ENCODE peak calls at places on chromosomes 1 and 21, in ten cellular contexts. H is IMR-90; B is naive thymus-derived CD4-positive, alpha-beta T cell; P is SJSA1; U is sigmoid colon; F is GM23248; K is tibial nerve; O is A549; T is PC-3; I is neuronal stem cell. N is an unnamed sample.

GRCh38 chr1:184163674-184164470 is 112.3 kb downstream of the TSEN15 start:
- DNase-seq in H (peak; percentile 89), B (no peak), P (peak; percentile 42), U (no peak), F (peak; percentile 74), K (no peak), O (peak; percentile 22), T (peak; percentile 37), I (no peak), N (no peak)

GRCh38 chr1:173628888-173629287 is 6.2 kb upstream of the TEX50 start:
- DNase-seq in H (no peak), B (no peak), P (no peak), U (no peak), F (no peak), K (no peak), O (peak; percentile 6), T (no peak), I (no peak), N (no peak)

GRCh38 chr1:32516402-32516801 is 22.8 kb upstream of the ZBTB8A start:
- DNase-seq in H (no peak), B (no peak), P (no peak), U (no peak), F (no peak), K (no peak), O (no peak), T (no peak), I (no peak), N (no peak)

GRCh38 chr1:158019177-158019868 is 25.9 kb downstream of the KIRREL1 start:
- DNase-seq in H (peak; percentile 94), B (no peak), P (peak; percentile 96), U (peak; percentile 86), F (peak; percentile 94), K (peak; percentile 62), O (peak; percentile 87), T (peak; percentile 96), I (peak; percentile 69), N (no peak)

GRCh38 chr21:41877901-41878830 is 978 bp downstream of the PRDM15 start:
- DNase-seq in H (peak; percentile 75), B (peak; percentile 26), P (peak; percentile 44), U (no peak), F (peak; percentile 81), K (peak; percentile 44), O (peak; percentile 7), T (peak; percentile 44), I (peak; percentile 15), N (peak; percentile 54)

GRCh38 chr1:27009601-27010197 is 3.0 kb downstream of the TENT5B start:
- DNase-seq in H (no peak), B (no peak), P (no peak), U (peak; percentile 80), F (peak; percentile 42), K (no peak), O (peak; percentile 29), T (peak; percentile 95), I (no peak), N (peak; percentile 73)

GRCh38 chr1:161305872-161306519 is 3.8 kb downstream of the MPZ start:
- DNase-seq in H (peak; percentile 21), B (peak; percentile 90), P (no peak), U (peak; percentile 90), F (peak; percentile 67), K (peak; percentile 63), O (no peak), T (no peak), I (peak; percentile 56), N (peak; percentile 90)

GRCh38 chr1:181251001-181251712 is 162.7 kb downstream of the IER5 start:
- DNase-seq in H (peak; percentile 57), B (no peak), P (no peak), U (no peak), F (peak; percentile 44), K (no peak), O (peak; percentile 69), T (peak; percentile 92), I (no peak), N (peak; percentile 26)

GRCh38 chr1:116159611-116160010 is 48.4 kb downstream of the MAB21L3 start:
- DNase-seq in H (no peak), B (no peak), P (no peak), U (no peak), F (no peak), K (no peak), O (no peak), T (no peak), I (no peak), N (no peak)

GRCh38 chr1:116161390-116161789 is 50.2 kb downstream of the MAB21L3 start:
- DNase-seq in H (no peak), B (no peak), P (no peak), U (no peak), F (no peak), K (no peak), O (no peak), T (no peak), I (no peak), N (no peak)

GRCh38 chr1:116161877-116162390 is 50.7 kb downstream of the MAB21L3 start:
- DNase-seq in H (no peak), B (no peak), P (no peak), U (no peak), F (no peak), K (no peak), O (no peak), T (no peak), I (no peak), N (no peak)

GRCh38 chr1:116157096-116157495 is 45.9 kb downstream of the MAB21L3 start:
- DNase-seq in H (no peak), B (no peak), P (no peak), U (no peak), F (no peak), K (no peak), O (no peak), T (no peak), I (no peak), N (no peak)

GRCh38 chr1:116159177-116159576 is 48.0 kb downstream of the MAB21L3 start:
- DNase-seq in H (no peak), B (no peak), P (no peak), U (no peak), F (no peak), K (no peak), O (no peak), T (no peak), I (no peak), N (no peak)
- H3K27ac ChIP-seq in H (no peak overlapping the region), B (no peak overlapping the region), P (no peak overlapping the region), U (no peak overlapping the region), F (no peak overlapping the region), K (no peak overlapping the region), O (no peak overlapping the region), T (no peak overlapping the region), I (no peak overlapping the region), N (no peak overlapping the region)

DNA sequence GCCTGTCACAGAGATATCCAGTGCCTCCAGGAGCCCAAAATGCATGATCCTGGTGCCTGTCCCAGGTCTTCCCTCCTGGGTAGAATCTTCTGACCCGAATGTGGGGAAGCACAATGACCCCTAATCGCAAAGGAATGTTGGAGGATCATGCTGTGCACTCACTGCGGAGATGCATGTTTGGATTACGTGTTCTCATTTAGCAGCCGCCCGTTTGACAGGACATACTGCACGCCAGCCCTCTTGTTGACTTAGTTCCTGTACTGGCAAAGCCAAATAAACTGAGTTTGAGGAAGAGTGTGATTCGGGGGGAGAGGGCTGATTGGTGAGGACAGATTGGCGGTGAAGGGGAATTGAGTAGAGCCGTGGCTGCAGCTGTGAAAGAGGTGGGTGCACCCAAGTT is 85.9 kb upstream of the SIM2 start:
- DNase-seq in H (peak; percentile 79), B (no peak), P (peak; percentile 68), U (no peak), F (peak; percentile 46), K (no peak), O (no peak), T (peak; percentile 88), I (no peak), N (peak; percentile 39)
- H3K4me1 ChIP-seq in H (peaks cover 6% of the 10 kb centered on the region), B (no peaks in the 10 kb centered on the region), P (peaks cover 19% of the 10 kb centered on the region), U (no peaks in the 10 kb centered on the region), F (no peaks in the 10 kb centered on the region), K (no peaks in the 10 kb centered on the region), O (no peaks in the 10 kb centered on the region), T (peaks cover 26% of the 10 kb centered on the region), I (no peaks in the 10 kb centered on the region), N (peaks cover 7% of the 10 kb centered on the region)

GRCh38 chr1:159921700-159922498 is 3.4 kb downstream of the TAGLN2 start:
- DNase-seq in H (peak; percentile 34), B (peak; percentile 27), P (no peak), U (no peak), F (peak; percentile 38), K (no peak), O (no peak), T (no peak), I (no peak), N (no peak)
- H3K4me3 ChIP-seq in H (peak overlapping the region; percentile 83), B (peak overlapping the region; percentile 95), P (no peak overlapping the region), U (peak overlapping the region; percentile 74), F (peak overlapping the region; percentile 85), K (peak overlapping the region; percentile 74), O (peak overlapping the region; percentile 87), T (peak overlapping the region; percentile 96), I (no peak overlapping the region), N (peak overlapping the region; percentile 79)

GRCh38 chr1:147665521-147665920 is 4.8 kb downstream of the ACP6 start:
- DNase-seq in H (no peak), B (no peak), P (no peak), U (no peak), F (peak; percentile 16), K (no peak), O (peak; percentile 20), T (peak; percentile 47), I (no peak), N (no peak)

GRCh38 chr1:147673401-147673800 is 3.1 kb upstream of the ACP6 start:
- DNase-seq in H (peak; percentile 26), B (no peak), P (no peak), U (no peak), F (peak; percentile 38), K (no peak), O (no peak), T (peak; percentile 16), I (no peak), N (no peak)

GRCh38 chr1:147670319-147671003 is at the start of gene ACP6:
- DNase-seq in H (peak; percentile 94), B (peak; percentile 81), P (peak; percentile 79), U (peak; percentile 96), F (peak; percentile 95), K (peak; percentile 84), O (peak; percentile 95), T (peak; percentile 98), I (peak; percentile 87), N (peak; percentile 96)

GRCh38 chr1:147673816-147674215 is 3.5 kb upstream of the ACP6 start:
- DNase-seq in H (no peak), B (no peak), P (no peak), U (no peak), F (peak; percentile 14), K (no peak), O (no peak), T (no peak), I (no peak), N (no peak)

DNA sequence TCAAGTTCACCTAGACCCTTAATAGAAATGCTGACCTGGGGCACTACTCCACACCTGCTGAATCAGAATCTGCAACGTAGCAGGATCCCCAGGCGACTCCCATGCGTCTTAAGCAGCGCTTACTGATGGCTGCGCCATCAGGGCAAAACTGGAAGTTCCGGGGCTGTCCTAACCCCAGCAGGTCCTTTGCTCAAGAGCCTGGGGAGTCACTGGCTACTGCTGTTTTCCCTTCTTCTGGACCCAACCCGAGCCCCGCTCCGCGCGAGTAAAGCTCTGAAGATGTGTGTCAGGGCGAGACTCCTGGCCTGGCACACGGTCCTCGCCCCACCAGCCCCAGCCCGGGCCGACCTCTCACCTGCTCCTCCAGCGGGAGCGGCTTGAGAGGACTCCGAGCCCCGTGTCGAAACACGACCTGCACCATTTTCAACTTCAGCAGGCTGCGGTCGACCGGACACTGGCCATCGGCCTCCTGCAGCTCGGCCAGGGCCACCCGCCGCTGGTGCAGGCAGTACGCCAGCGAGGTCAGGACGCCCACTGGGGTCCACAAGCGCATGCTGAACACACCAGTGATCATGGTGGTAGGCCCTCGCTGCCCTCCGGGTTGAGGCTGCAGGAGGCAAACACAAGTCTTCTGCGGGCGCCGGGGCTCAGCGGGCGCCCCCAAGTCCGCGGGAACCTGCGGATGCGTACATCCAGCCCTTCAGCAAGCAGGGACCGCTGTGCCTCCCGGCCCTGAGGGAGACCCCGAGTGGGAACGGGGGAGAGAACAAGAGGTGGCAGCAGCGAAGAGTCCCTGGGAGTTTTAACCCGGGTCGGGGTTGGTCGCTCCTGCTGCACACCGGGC is 627 bp downstream of the ACP6 start:
- DNase-seq in H (peak; percentile 47), B (peak; percentile 26), P (no peak), U (peak; percentile 73), F (peak; percentile 72), K (peak; percentile 6), O (peak; percentile 62), T (peak; percentile 83), I (peak; percentile 54), N (peak; percentile 48)
- H3K27ac ChIP-seq in H (peak overlapping the region; percentile 51), B (peak overlapping the region; percentile 69), P (no peak overlapping the region), U (peak overlapping the region; percentile 88), F (no peak overlapping the region), K (peak overlapping the region; percentile 82), O (peak overlapping the region; percentile 91), T (peak overlapping the region; percentile 61), I (peak overlapping the region; percentile 42), N (peak overlapping the region; percentile 87)

N was measured in stomach.